ENCODE peak calls at places on chromosomes 16 and 17, in eight cellular contexts. T is fibroblast of lung, H is OCI-LY7, O is HCT116, G is HepG2, A is PC-3, M is IMR-90, S is PC-9. Z is an unnamed sample.

GRCh38 chr17:41672153-41672552 is 16.5 kb upstream of the EIF1 start:
- DNase-seq in G (no peak), H (no peak), O (no peak), M (no peak), A (no peak), S (no peak), T (no peak), Z (no peak)

GRCh38 chr17:43448720-43449469 is 34.9 kb upstream of the DHX8 start:
- DNase-seq in T (no peak), G (no peak), A (no peak), O (no peak), S (no peak), H (no peak), M (no peak), Z (no peak)

GRCh38 chr17:18860161-18860972 is 2.4 kb downstream of the PRPSAP2 start:
- DNase-seq in O (no peak), S (no peak), M (peak; percentile 58), G (no peak), H (no peak), T (no peak), A (peak; percentile 61), Z (no peak)

GRCh38 chr16:84816485-84816884 is 3.3 kb upstream of the CRISPLD2 start:
- DNase-seq in S (no peak), H (no peak), M (no peak), T (no peak), O (no peak), G (no peak), A (no peak), Z (no peak)

GRCh38 chr17:13759936-13760335 is 158.2 kb upstream of the HS3ST3A1 start:
- DNase-seq in M (no peak), G (no peak), S (no peak), O (no peak), T (no peak), A (peak; percentile 61), H (no peak), Z (no peak)

GRCh38 chr17:48244814-48245213 is 137.2 kb downstream of the SNX11 start:
- DNase-seq in M (no peak), O (no peak), H (no peak), A (peak; percentile 81), S (no peak), G (no peak), T (peak; percentile 45), Z (no peak)

GRCh38 chr16:52837251-52837650 is 215.4 kb downstream of the CHD9NB start:
- DNase-seq in O (no peak), G (no peak), A (no peak), M (peak; percentile 6), H (no peak), S (no peak), T (peak; percentile 63), Z (peak; percentile 29)

GRCh38 chr17:10198509-10199249 is at the start of gene GAS7:
- DNase-seq in M (peak; percentile 26), T (no peak), A (no peak), O (no peak), H (no peak), S (no peak), G (no peak), Z (no peak)

GRCh38 chr16:78097522-78097921 is 1.9 kb upstream of the WWOX start:
- DNase-seq in O (no peak), S (no peak), T (no peak), M (no peak), H (no peak), G (no peak), A (peak; percentile 10), Z (no peak)

GRCh38 chr16:12539185-12539929 is 264.3 kb downstream of the CPPED1 start:
- DNase-seq in M (peak; percentile 80), H (no peak), O (no peak), T (peak; percentile 18), G (no peak), S (no peak), A (peak; percentile 14), Z (peak; percentile 71)

GRCh38 chr16:2469399-2470233 is 1.5 kb upstream of the NTN3 start:
- DNase-seq in S (no peak), O (no peak), T (no peak), M (no peak), H (peak; percentile 55), G (no peak), A (no peak), Z (no peak)

GRCh38 chr16:1188781-1189189 is 35.9 kb downstream of the CACNA1H start:
- DNase-seq in M (peak; percentile 30), S (peak; percentile 60), H (peak; percentile 41), A (peak; percentile 35), O (no peak), T (peak; percentile 7), G (no peak), Z (no peak)

GRCh38 chr16:495127-495748 is 32.3 kb upstream of the CAPN15 start:
- DNase-seq in M (peak; percentile 27), H (peak; percentile 24), T (peak; percentile 45), G (peak; percentile 59), S (peak; percentile 47), O (no peak), A (peak; percentile 45), Z (no peak)

GRCh38 chr17:57215317-57215716 is 41.0 kb upstream of the MSI2 start:
- DNase-seq in O (no peak), A (peak; percentile 84), T (peak; percentile 36), M (no peak), G (no peak), H (no peak), S (peak; percentile 15), Z (no peak)

GRCh38 chr17:3692346-3692745 is 3.6 kb downstream of the P2RX5 start:
- DNase-seq in T (no peak), G (no peak), A (no peak), H (no peak), M (no peak), O (no peak), S (no peak), Z (no peak)

GRCh38 chr16:66273644-66274334 is 92.7 kb upstream of the CDH5 start:
- DNase-seq in M (peak; percentile 54), O (no peak), A (peak; percentile 60), T (peak; percentile 35), G (no peak), H (no peak), S (no peak), Z (no peak)

GRCh38 chr16:10678655-10679054 is 16.1 kb downstream of the TEKT5 start:
- DNase-seq in A (no peak), T (no peak), H (no peak), G (no peak), M (no peak), O (no peak), S (no peak), Z (no peak)

GRCh38 chr16:89143911-89144675 is 27.5 kb upstream of the CDH15 start:
- DNase-seq in T (no peak), G (no peak), S (no peak), O (no peak), M (no peak), H (no peak), A (no peak), Z (no peak)

GRCh38 chr17:1153795-1154546 is 25.8 kb downstream of the ABR start:
- DNase-seq in H (no peak), G (peak; percentile 16), M (peak; percentile 67), O (no peak), T (peak; percentile 84), S (no peak), A (peak; percentile 8), Z (peak; percentile 58)

GRCh38 chr17:80929449-80929848 is 62.2 kb upstream of the CHMP6 start:
- DNase-seq in O (no peak), S (no peak), T (no peak), A (no peak), M (no peak), H (no peak), G (no peak), Z (no peak)

GRCh38 chr16:74281285-74281684 is 15.3 kb upstream of the PSMD7 start:
- DNase-seq in H (no peak), G (no peak), T (no peak), S (no peak), M (no peak), O (no peak), A (no peak), Z (no peak)

GRCh38 chr17:77598241-77598620 is 360.3 kb upstream of the TNRC6C start:
- DNase-seq in H (no peak), A (no peak), G (no peak), T (no peak), M (no peak), O (no peak), S (no peak), Z (no peak)

GRCh38 chr16:12184419-12184831 is 207.9 kb downstream of the SNX29 start:
- DNase-seq in A (no peak), T (no peak), G (no peak), S (no peak), O (no peak), M (no peak), H (no peak), Z (no peak)

GRCh38 chr17:74746922-74747321 is 1.5 kb upstream of the NHERF1 start:
- DNase-seq in M (no peak), H (no peak), G (no peak), O (no peak), A (no peak), T (no peak), S (no peak), Z (no peak)
- H3K4me2 ChIP-seq in M (no peak overlapping the region), H (no peak overlapping the region), G (peak overlapping the region; percentile 87), O (no peak overlapping the region), A (no peak overlapping the region), T (no peak overlapping the region), S (no peak overlapping the region), Z (no peak overlapping the region)

GRCh38 chr17:64508683-64509082 is 1.9 kb downstream of the CEP95 start:
- DNase-seq in A (no peak), S (no peak), H (no peak), T (no peak), G (no peak), M (no peak), O (no peak), Z (no peak)
- H4K20me1 ChIP-seq in A (peaks cover 37% of the 10 kb centered on the region), S (peaks cover 39% of the 10 kb centered on the region), H (peaks cover 27% of the 10 kb centered on the region), T (peaks cover 9% of the 10 kb centered on the region), G (peaks cover 35% of the 10 kb centered on the region), M (peaks cover 48% of the 10 kb centered on the region), O (peaks cover 32% of the 10 kb centered on the region), Z (peaks cover 55% of the 10 kb centered on the region)

DNA sequence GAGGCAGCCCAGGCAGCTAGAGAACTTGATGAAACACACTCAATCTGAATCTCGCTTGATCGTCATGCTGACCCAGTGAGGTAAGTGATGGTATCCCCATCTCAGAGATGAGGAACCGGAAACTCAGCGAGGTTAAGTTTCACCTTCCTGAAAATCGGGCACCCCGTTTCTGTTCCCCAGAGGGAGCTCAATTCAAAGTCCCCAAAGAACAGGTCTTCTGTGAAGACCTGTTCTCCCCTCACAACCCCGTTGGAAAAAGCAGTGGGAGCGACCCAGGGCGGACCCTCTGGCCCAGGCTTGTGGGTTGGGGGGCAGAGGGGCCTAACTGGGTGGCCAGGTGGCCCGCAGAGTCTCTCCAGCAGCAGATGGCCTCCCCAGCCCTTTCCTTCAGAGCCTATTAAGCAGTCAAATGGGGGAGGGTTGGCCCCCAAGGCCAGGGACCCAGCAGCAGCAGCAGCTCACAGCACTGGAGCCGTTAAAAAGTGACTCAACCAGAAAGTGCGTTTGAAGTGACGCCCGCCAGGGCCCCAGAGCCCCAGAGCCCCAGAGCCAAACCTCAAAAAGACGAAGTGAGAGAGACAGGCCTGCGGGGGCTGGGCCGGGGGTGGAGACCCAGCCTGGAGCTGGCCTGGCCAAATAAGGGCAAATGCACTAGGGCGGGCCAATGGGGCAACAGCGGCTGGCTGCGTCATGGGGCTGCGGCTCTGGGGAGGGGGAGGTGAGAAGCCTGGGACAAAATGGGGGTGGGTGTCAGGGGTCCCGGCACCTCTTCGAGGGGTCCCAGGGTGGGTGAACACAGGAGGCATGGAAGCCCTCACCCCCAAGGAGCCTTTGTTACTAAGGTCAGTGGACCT is 9.2 kb upstream of the TSPOAP1 start:
- DNase-seq in O (no peak), T (peak; percentile 93), S (no peak), H (peak; percentile 96), A (no peak), M (peak; percentile 96), G (peak; percentile 82), Z (peak; percentile 91)
- H3K4me1 ChIP-seq in O (peaks cover 47% of the 10 kb centered on the region), T (peaks cover 33% of the 10 kb centered on the region), S (no peaks in the 10 kb centered on the region), H (peaks cover 94% of the 10 kb centered on the region), A (peaks cover 6% of the 10 kb centered on the region), M (peaks cover 38% of the 10 kb centered on the region), G (peaks cover 62% of the 10 kb centered on the region), Z (peaks cover 32% of the 10 kb centered on the region)

GRCh38 chr16:27595993-27596392 is 46.0 kb downstream of the KATNIP start:
- DNase-seq in H (no peak), M (peak; percentile 20), O (no peak), G (no peak), A (no peak), T (no peak), S (no peak), Z (peak; percentile 22)
- H3K4me2 ChIP-seq in H (no peak overlapping the region), M (no peak overlapping the region), O (no peak overlapping the region), G (no peak overlapping the region), A (no peak overlapping the region), T (no peak overlapping the region), S (no peak overlapping the region), Z (peak overlapping the region; percentile 24)